ENCODE peak calls at places on chromosomes 1 and 21, in six cellular contexts. One of them, this sample, is unnamed.

GRCh38 chr1:97726386-97726785 is 194.4 kb downstream of the DPYD start:
- DNase-seq in left ventricle myocardium inferior: no peak
- DNase-seq in H9: no peak
- DNase-seq in A549: no peak
- DNase-seq in neural progenitor cell: no peak
- DNase-seq in sigmoid colon: no peak
- DNase-seq in this sample: no peak

GRCh38 chr1:110339427-110340206 is 440 bp downstream of the RBM15 start:
- DNase-seq in A549: peak; percentile 30
- DNase-seq in neural progenitor cell: peak; percentile 72
- DNase-seq in H9: no peak
- DNase-seq in left ventricle myocardium inferior: peak; percentile 43
- DNase-seq in sigmoid colon: no peak
- DNase-seq in this sample: peak; percentile 70

GRCh38 chr1:193458628-193459027 is 272.2 kb upstream of the B3GALT2 start:
- DNase-seq in H9: no peak
- DNase-seq in sigmoid colon: no peak
- DNase-seq in A549: no peak
- DNase-seq in neural progenitor cell: no peak
- DNase-seq in left ventricle myocardium inferior: no peak
- DNase-seq in this sample: no peak

GRCh38 chr1:23237516-23237915 is 20.2 kb upstream of the HTR1D start:
- DNase-seq in H9: no peak
- DNase-seq in A549: no peak
- DNase-seq in left ventricle myocardium inferior: no peak
- DNase-seq in neural progenitor cell: no peak
- DNase-seq in sigmoid colon: no peak
- DNase-seq in this sample: no peak

GRCh38 chr1:25140073-25140797 is 92.1 kb downstream of the SYF2 start:
- DNase-seq in H9: no peak
- DNase-seq in sigmoid colon: no peak
- DNase-seq in left ventricle myocardium inferior: no peak
- DNase-seq in neural progenitor cell: no peak
- DNase-seq in A549: no peak
- DNase-seq in this sample: no peak

GRCh38 chr1:2279210-2279639 is 51.1 kb downstream of the SKI start:
- DNase-seq in neural progenitor cell: peak; percentile 91
- DNase-seq in H9: peak; percentile 98
- DNase-seq in sigmoid colon: peak; percentile 86
- DNase-seq in A549: no peak
- DNase-seq in left ventricle myocardium inferior: peak; percentile 74
- DNase-seq in this sample: peak; percentile 84

GRCh38 chr1:29655945-29656866 is 419.9 kb downstream of the PTPRU start:
- DNase-seq in sigmoid colon: no peak
- DNase-seq in neural progenitor cell: peak; percentile 58
- DNase-seq in A549: no peak
- DNase-seq in left ventricle myocardium inferior: no peak
- DNase-seq in H9: peak; percentile 57
- DNase-seq in this sample: peak; percentile 6

GRCh38 chr1:229636042-229636441 is 10.0 kb downstream of the URB2 start:
- DNase-seq in H9: no peak
- DNase-seq in left ventricle myocardium inferior: no peak
- DNase-seq in neural progenitor cell: no peak
- DNase-seq in sigmoid colon: no peak
- DNase-seq in A549: no peak
- DNase-seq in this sample: no peak

GRCh38 chr1:79663916-79664315 is 657.4 kb upstream of the ADGRL4 start:
- DNase-seq in A549: no peak
- DNase-seq in neural progenitor cell: peak; percentile 55
- DNase-seq in sigmoid colon: no peak
- DNase-seq in H9: no peak
- DNase-seq in left ventricle myocardium inferior: no peak
- DNase-seq in this sample: peak; percentile 6

GRCh38 chr1:162416909-162417308 is 5.0 kb upstream of the SH2D1B start:
- DNase-seq in sigmoid colon: no peak
- DNase-seq in H9: no peak
- DNase-seq in left ventricle myocardium inferior: no peak
- DNase-seq in A549: no peak
- DNase-seq in neural progenitor cell: no peak
- DNase-seq in this sample: no peak

GRCh38 chr21:41933259-41934079 is 20.3 kb downstream of the C2CD2 start:
- DNase-seq in left ventricle myocardium inferior: no peak
- DNase-seq in A549: no peak
- DNase-seq in H9: no peak
- DNase-seq in neural progenitor cell: no peak
- DNase-seq in sigmoid colon: peak; percentile 78
- DNase-seq in this sample: no peak

GRCh38 chr1:205709640-205710039 is 29.3 kb upstream of the SLC45A3 start:
- DNase-seq in H9: no peak
- DNase-seq in neural progenitor cell: no peak
- DNase-seq in left ventricle myocardium inferior: no peak
- DNase-seq in sigmoid colon: no peak
- DNase-seq in A549: no peak
- DNase-seq in this sample: no peak

GRCh38 chr1:202251424-202252256 is 58.0 kb downstream of the LGR6 start:
- DNase-seq in H9: peak; percentile 25
- DNase-seq in left ventricle myocardium inferior: no peak
- DNase-seq in sigmoid colon: peak; percentile 40
- DNase-seq in neural progenitor cell: no peak
- DNase-seq in A549: no peak
- DNase-seq in this sample: no peak
- H3K4me1 ChIP-seq in H9: no peaks in the 10 kb centered on the region
- H3K4me1 ChIP-seq in left ventricle myocardium inferior: no peaks in the 10 kb centered on the region
- H3K4me1 ChIP-seq in sigmoid colon: no peaks in the 10 kb centered on the region
- H3K4me1 ChIP-seq in neural progenitor cell: peaks cover 9% of the 10 kb centered on the region
- H3K4me1 ChIP-seq in A549: peaks cover 5% of the 10 kb centered on the region
- H3K4me1 ChIP-seq in this sample: no peaks in the 10 kb centered on the region

GRCh38 chr1:204528241-204528640 is 12.0 kb downstream of the MDM4 start:
- DNase-seq in neural progenitor cell: no peak
- DNase-seq in left ventricle myocardium inferior: no peak
- DNase-seq in H9: no peak
- DNase-seq in sigmoid colon: no peak
- DNase-seq in A549: no peak
- DNase-seq in this sample: no peak
- H3K4me1 ChIP-seq in neural progenitor cell: no peaks in the 10 kb centered on the region
- H3K4me1 ChIP-seq in left ventricle myocardium inferior: no peaks in the 10 kb centered on the region
- H3K4me1 ChIP-seq in H9: no peaks in the 10 kb centered on the region
- H3K4me1 ChIP-seq in sigmoid colon: no peaks in the 10 kb centered on the region
- H3K4me1 ChIP-seq in A549: peaks cover 10% of the 10 kb centered on the region
- H3K4me1 ChIP-seq in this sample: no peaks in the 10 kb centered on the region

DNA sequence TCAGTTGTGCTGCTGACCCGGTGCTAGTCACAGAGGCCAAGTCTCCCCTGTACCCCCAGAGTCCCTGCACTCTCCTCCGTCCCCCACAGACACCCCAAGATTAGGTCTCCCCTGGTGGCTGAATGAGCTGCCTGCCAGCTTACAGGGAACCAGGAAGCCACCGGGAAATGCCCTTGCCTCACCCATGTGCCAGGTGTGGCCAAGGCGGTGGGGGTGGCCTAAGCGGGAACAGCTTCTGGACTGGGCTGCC is 32.7 kb downstream of the HSPG2 start:
- DNase-seq in sigmoid colon: no peak
- DNase-seq in neural progenitor cell: no peak
- DNase-seq in H9: no peak
- DNase-seq in A549: no peak
- DNase-seq in left ventricle myocardium inferior: no peak
- DNase-seq in this sample: no peak
- H3K4me1 ChIP-seq in sigmoid colon: no peaks in the 10 kb centered on the region
- H3K4me1 ChIP-seq in neural progenitor cell: peaks cover 17% of the 10 kb centered on the region
- H3K4me1 ChIP-seq in H9: no peaks in the 10 kb centered on the region
- H3K4me1 ChIP-seq in A549: peaks cover 14% of the 10 kb centered on the region
- H3K4me1 ChIP-seq in left ventricle myocardium inferior: peaks cover 100% of the 10 kb centered on the region
- H3K4me1 ChIP-seq in this sample: peaks cover 51% of the 10 kb centered on the region

GRCh38 chr1:9275161-9275560 is 17.5 kb upstream of the SPSB1 start:
- DNase-seq in A549: no peak
- DNase-seq in H9: no peak
- DNase-seq in neural progenitor cell: no peak
- DNase-seq in left ventricle myocardium inferior: no peak
- DNase-seq in sigmoid colon: no peak
- DNase-seq in this sample: no peak

GRCh38 chr1:9275567-9276034 is 17.1 kb upstream of the SPSB1 start:
- DNase-seq in neural progenitor cell: no peak
- DNase-seq in A549: no peak
- DNase-seq in sigmoid colon: no peak
- DNase-seq in H9: no peak
- DNase-seq in left ventricle myocardium inferior: no peak
- DNase-seq in this sample: peak; percentile 76

GRCh38 chr1:9271268-9271667 is 21.4 kb upstream of the SPSB1 start:
- DNase-seq in A549: no peak
- DNase-seq in left ventricle myocardium inferior: no peak
- DNase-seq in H9: no peak
- DNase-seq in sigmoid colon: no peak
- DNase-seq in neural progenitor cell: no peak
- DNase-seq in this sample: no peak

GRCh38 chr1:9271861-9272595 is 20.7 kb upstream of the SPSB1 start:
- DNase-seq in sigmoid colon: no peak
- DNase-seq in neural progenitor cell: no peak
- DNase-seq in H9: no peak
- DNase-seq in A549: no peak
- DNase-seq in left ventricle myocardium inferior: no peak
- DNase-seq in this sample: no peak

GRCh38 chr1:9273177-9273576 is 19.5 kb upstream of the SPSB1 start:
- DNase-seq in H9: no peak
- DNase-seq in neural progenitor cell: no peak
- DNase-seq in sigmoid colon: no peak
- DNase-seq in A549: no peak
- DNase-seq in left ventricle myocardium inferior: no peak
- DNase-seq in this sample: no peak
- H3K4me1 ChIP-seq in H9: no peaks in the 10 kb centered on the region
- H3K4me1 ChIP-seq in neural progenitor cell: peaks cover 11% of the 10 kb centered on the region
- H3K4me1 ChIP-seq in sigmoid colon: no peaks in the 10 kb centered on the region
- H3K4me1 ChIP-seq in A549: peaks cover 6% of the 10 kb centered on the region
- H3K4me1 ChIP-seq in left ventricle myocardium inferior: peaks cover 23% of the 10 kb centered on the region
- H3K4me1 ChIP-seq in this sample: peaks cover 23% of the 10 kb centered on the region